ENCODE peak calls at places on chromosomes 16 and 17, in eight cellular contexts. One of them, this sample, is unnamed.
A peak's percentile ranks its signal among the peaks of the same experiment; 100 is the strongest.

GRCh38 chr16:35752012-35752772 is 2292.8 kb downstream of the TP53TG3F start:
- DNase-seq in mesenchymal stem cell: no peak
- DNase-seq in GM23338: no peak
- DNase-seq in mesothelial cell of epicardium: no peak
- DNase-seq in non-pigmented ciliary epithelial cell: no peak
- DNase-seq in SW480: no peak
- DNase-seq in KG1: no peak
- DNase-seq in cardiac muscle cell: no peak
- DNase-seq in this sample: no peak

GRCh38 chr16:77599793-77600415 is 122.4 kb upstream of the NUDT7 start:
- DNase-seq in KG1: no peak
- DNase-seq in GM23338: peak; percentile 57
- DNase-seq in SW480: peak; percentile 40
- DNase-seq in mesenchymal stem cell: peak; percentile 56
- DNase-seq in mesothelial cell of epicardium: no peak
- DNase-seq in cardiac muscle cell: peak; percentile 55
- DNase-seq in non-pigmented ciliary epithelial cell: no peak
- DNase-seq in this sample: no peak

GRCh38 chr17:36641331-36641876 is 40.0 kb downstream of the MRM1 start:
- DNase-seq in mesothelial cell of epicardium: peak; percentile 42
- DNase-seq in cardiac muscle cell: peak; percentile 37
- DNase-seq in SW480: no peak
- DNase-seq in mesenchymal stem cell: no peak
- DNase-seq in KG1: no peak
- DNase-seq in non-pigmented ciliary epithelial cell: no peak
- DNase-seq in GM23338: peak; percentile 76
- DNase-seq in this sample: no peak

GRCh38 chr17:81641825-81642489 is 5.0 kb downstream of the TSPAN10 start:
- DNase-seq in non-pigmented ciliary epithelial cell: peak; percentile 26
- DNase-seq in cardiac muscle cell: no peak
- DNase-seq in mesothelial cell of epicardium: no peak
- DNase-seq in KG1: no peak
- DNase-seq in SW480: no peak
- DNase-seq in mesenchymal stem cell: peak; percentile 63
- DNase-seq in GM23338: no peak
- DNase-seq in this sample: peak; percentile 35

GRCh38 chr17:41521574-41522261 is 3.0 kb upstream of the KRT15 start:
- DNase-seq in non-pigmented ciliary epithelial cell: peak; percentile 82
- DNase-seq in SW480: peak; percentile 99
- DNase-seq in KG1: no peak
- DNase-seq in mesenchymal stem cell: peak; percentile 90
- DNase-seq in mesothelial cell of epicardium: no peak
- DNase-seq in GM23338: peak; percentile 65
- DNase-seq in cardiac muscle cell: no peak
- DNase-seq in this sample: peak; percentile 71

GRCh38 chr16:88922114-88922825 is 54.7 kb downstream of the CBFA2T3 start:
- DNase-seq in cardiac muscle cell: no peak
- DNase-seq in mesenchymal stem cell: no peak
- DNase-seq in SW480: no peak
- DNase-seq in non-pigmented ciliary epithelial cell: no peak
- DNase-seq in KG1: no peak
- DNase-seq in mesothelial cell of epicardium: no peak
- DNase-seq in GM23338: peak; percentile 57
- DNase-seq in this sample: no peak

GRCh38 chr17:4706121-4706520 is 2.2 kb upstream of the PELP1 start:
- DNase-seq in KG1: no peak
- DNase-seq in cardiac muscle cell: no peak
- DNase-seq in mesenchymal stem cell: peak; percentile 49
- DNase-seq in GM23338: peak; percentile 47
- DNase-seq in non-pigmented ciliary epithelial cell: no peak
- DNase-seq in SW480: no peak
- DNase-seq in mesothelial cell of epicardium: no peak
- DNase-seq in this sample: no peak

GRCh38 chr17:83190601-83191387 is 111.4 kb downstream of the METRNL start:
- DNase-seq in mesenchymal stem cell: no peak
- DNase-seq in non-pigmented ciliary epithelial cell: no peak
- DNase-seq in cardiac muscle cell: no peak
- DNase-seq in KG1: no peak
- DNase-seq in mesothelial cell of epicardium: peak; percentile 13
- DNase-seq in SW480: no peak
- DNase-seq in GM23338: no peak
- DNase-seq in this sample: no peak

GRCh38 chr17:45705123-45706009 is 78.8 kb upstream of the CRHR1 start:
- DNase-seq in KG1: no peak
- DNase-seq in mesothelial cell of epicardium: no peak
- DNase-seq in non-pigmented ciliary epithelial cell: peak; percentile 8
- DNase-seq in mesenchymal stem cell: no peak
- DNase-seq in GM23338: no peak
- DNase-seq in cardiac muscle cell: no peak
- DNase-seq in SW480: peak; percentile 94
- DNase-seq in this sample: peak; percentile 32

GRCh38 chr16:21952793-21953540 is at the start of gene UQCRC2:
- DNase-seq in KG1: peak; percentile 99
- DNase-seq in non-pigmented ciliary epithelial cell: peak; percentile 78
- DNase-seq in mesenchymal stem cell: peak; percentile 97
- DNase-seq in cardiac muscle cell: peak; percentile 95
- DNase-seq in mesothelial cell of epicardium: peak; percentile 88
- DNase-seq in SW480: peak; percentile 93
- DNase-seq in GM23338: peak; percentile 97
- DNase-seq in this sample: peak; percentile 93

GRCh38 chr16:11254913-11255736 is 879 bp downstream of the SOCS1 start:
- DNase-seq in non-pigmented ciliary epithelial cell: no peak
- DNase-seq in mesenchymal stem cell: peak; percentile 65
- DNase-seq in GM23338: no peak
- DNase-seq in mesothelial cell of epicardium: peak; percentile 65
- DNase-seq in SW480: peak; percentile 38
- DNase-seq in cardiac muscle cell: peak; percentile 74
- DNase-seq in KG1: no peak
- DNase-seq in this sample: no peak

GRCh38 chr17:79630120-79630519 is 19.3 kb upstream of the RBFOX3 start:
- DNase-seq in non-pigmented ciliary epithelial cell: no peak
- DNase-seq in mesothelial cell of epicardium: peak; percentile 34
- DNase-seq in GM23338: no peak
- DNase-seq in cardiac muscle cell: no peak
- DNase-seq in SW480: no peak
- DNase-seq in mesenchymal stem cell: no peak
- DNase-seq in KG1: no peak
- DNase-seq in this sample: no peak

GRCh38 chr16:57127836-57128235 is 35.5 kb downstream of the CPNE2 start:
- DNase-seq in KG1: no peak
- DNase-seq in cardiac muscle cell: no peak
- DNase-seq in mesothelial cell of epicardium: no peak
- DNase-seq in SW480: no peak
- DNase-seq in non-pigmented ciliary epithelial cell: no peak
- DNase-seq in GM23338: no peak
- DNase-seq in mesenchymal stem cell: no peak
- DNase-seq in this sample: no peak

GRCh38 chr16:8677481-8677880 is 3.1 kb downstream of the ABAT start:
- DNase-seq in cardiac muscle cell: no peak
- DNase-seq in non-pigmented ciliary epithelial cell: no peak
- DNase-seq in mesenchymal stem cell: no peak
- DNase-seq in GM23338: no peak
- DNase-seq in KG1: no peak
- DNase-seq in SW480: peak; percentile 47
- DNase-seq in mesothelial cell of epicardium: no peak
- DNase-seq in this sample: peak; percentile 48

GRCh38 chr17:8192070-8192815 is 2.3 kb upstream of the BORCS6 start:
- DNase-seq in SW480: peak; percentile 95
- DNase-seq in non-pigmented ciliary epithelial cell: no peak
- DNase-seq in cardiac muscle cell: peak; percentile 93
- DNase-seq in mesothelial cell of epicardium: peak; percentile 58
- DNase-seq in KG1: no peak
- DNase-seq in GM23338: peak; percentile 97
- DNase-seq in mesenchymal stem cell: peak; percentile 86
- DNase-seq in this sample: peak; percentile 56

GRCh38 chr17:17819561-17819995 is 17.2 kb downstream of the SREBF1 start:
- DNase-seq in SW480: peak; percentile 77
- DNase-seq in KG1: no peak
- DNase-seq in mesenchymal stem cell: peak; percentile 94
- DNase-seq in non-pigmented ciliary epithelial cell: peak; percentile 77
- DNase-seq in cardiac muscle cell: no peak
- DNase-seq in GM23338: peak; percentile 38
- DNase-seq in mesothelial cell of epicardium: no peak
- DNase-seq in this sample: no peak

GRCh38 chr17:19021622-19022083 is 17.1 kb upstream of the FAM83G start:
- DNase-seq in KG1: no peak
- DNase-seq in cardiac muscle cell: no peak
- DNase-seq in non-pigmented ciliary epithelial cell: no peak
- DNase-seq in mesothelial cell of epicardium: no peak
- DNase-seq in SW480: no peak
- DNase-seq in GM23338: peak; percentile 59
- DNase-seq in mesenchymal stem cell: no peak
- DNase-seq in this sample: no peak

GRCh38 chr17:81337449-81337848 is 42.3 kb upstream of the SLC38A10 start:
- DNase-seq in non-pigmented ciliary epithelial cell: no peak
- DNase-seq in KG1: no peak
- DNase-seq in cardiac muscle cell: no peak
- DNase-seq in mesothelial cell of epicardium: no peak
- DNase-seq in GM23338: peak; percentile 52
- DNase-seq in SW480: no peak
- DNase-seq in mesenchymal stem cell: no peak
- DNase-seq in this sample: no peak

GRCh38 chr16:77374384-77374783 is 60.5 kb downstream of the ADAMTS18 start:
- DNase-seq in SW480: no peak
- DNase-seq in GM23338: peak; percentile 74
- DNase-seq in cardiac muscle cell: no peak
- DNase-seq in mesenchymal stem cell: no peak
- DNase-seq in non-pigmented ciliary epithelial cell: no peak
- DNase-seq in mesothelial cell of epicardium: no peak
- DNase-seq in KG1: no peak
- DNase-seq in this sample: no peak

GRCh38 chr16:88809068-88809675 is 2.6 kb downstream of the APRT start:
- DNase-seq in mesenchymal stem cell: no peak
- DNase-seq in cardiac muscle cell: no peak
- DNase-seq in GM23338: no peak
- DNase-seq in mesothelial cell of epicardium: no peak
- DNase-seq in SW480: no peak
- DNase-seq in non-pigmented ciliary epithelial cell: no peak
- DNase-seq in KG1: no peak
- DNase-seq in this sample: no peak

This sample was measured in HS-5.